ENCODE peak calls at places on chromosomes 4 and X, in five cellular contexts. P is WTC11, C is esophagus squamous epithelium, X is epithelial cell of esophagus, W is A549. J is an unnamed sample.

GRCh38 chr4:140135529-140136021 is 18.4 kb downstream of the MAML3 start:
- DNase-seq in P (no peak), C (no peak), X (no peak), W (no peak), J (peak)

GRCh38 chr4:147407261-147408045 is 73.4 kb upstream of the EDNRA start:
- DNase-seq in P (peak), C (no peak), X (no peak), W (no peak), J (no peak)

GRCh38 chrX:2559124-2559523 is 58.3 kb upstream of the DHRSX start:
- DNase-seq in P (no peak), C (no peak), X (no peak), W (no peak), J (no peak)

GRCh38 chrX:93420635-93421034 is 252.7 kb downstream of the NAP1L3 start:
- DNase-seq in P (no peak), C (no peak), X (no peak), W (no peak), J (no peak)

GRCh38 chr4:173990879-173991231 is 292.6 kb downstream of the FBXO8 start:
- DNase-seq in P (no peak), C (no peak), X (no peak), W (no peak), J (no peak)

GRCh38 chrX:53186363-53186762 is 38.6 kb downstream of the KDM5C start:
- DNase-seq in P (no peak), C (no peak), X (peak), W (no peak), J (no peak)

GRCh38 chrX:25433307-25433706 is 417.5 kb upstream of the ARX start:
- DNase-seq in P (no peak), C (no peak), X (no peak), W (no peak), J (no peak)

GRCh38 chr4:105191621-105192210 is 45.0 kb downstream of the TET2 start:
- DNase-seq in P (no peak), C (no peak), X (peak), W (no peak), J (no peak)

GRCh38 chr4:105158837-105159236 is 12.2 kb downstream of the TET2 start:
- DNase-seq in P (no peak), C (no peak), X (peak), W (no peak), J (no peak)

GRCh38 chrX:80576815-80577533 is 156.7 kb downstream of the TENT5D start:
- DNase-seq in P (no peak), C (no peak), X (no peak), W (no peak), J (no peak)

GRCh38 chr4:2995546-2996265 is 32.3 kb downstream of the GRK4 start:
- DNase-seq in P (no peak), C (no peak), X (no peak), W (no peak), J (no peak)

GRCh38 chr4:6206771-6207290 is 6.5 kb upstream of the JAKMIP1 start:
- DNase-seq in P (no peak), C (no peak), X (no peak), W (no peak), J (no peak)

GRCh38 chrX:24838624-24839023 is 144.9 kb downstream of the POLA1 start:
- DNase-seq in P (no peak), C (no peak), X (peak), W (no peak), J (no peak)

GRCh38 chrX:153507484-153508178 is 9.8 kb upstream of the ATP2B3 start:
- DNase-seq in P (peak), C (no peak), X (peak), W (peak), J (peak)

GRCh38 chrX:10685923-10686595 is 65.7 kb upstream of the MID1 start:
- DNase-seq in P (no peak), C (no peak), X (peak), W (no peak), J (no peak)

GRCh38 chr4:20255823-20256222 is 4.1 kb downstream of the SLIT2 start:
- DNase-seq in P (no peak), C (no peak), X (no peak), W (no peak), J (no peak)

GRCh38 chr4:15920723-15921591 is 17.6 kb downstream of the FGFBP1 start:
- DNase-seq in P (no peak), C (peak), X (peak), W (peak), J (peak)

GRCh38 chrX:133171962-133172708 is 46.0 kb downstream of the TFDP3 start:
- DNase-seq in P (no peak), C (no peak), X (peak), W (peak), J (no peak)

GRCh38 chrX:99914676-99915075 is 495.4 kb downstream of the PCDH19 start:
- DNase-seq in P (no peak), C (no peak), X (no peak), W (no peak), J (no peak)

GRCh38 chr4:168484626-168485025 is 4.3 kb upstream of the DDX60L start:
- DNase-seq in P (no peak), C (no peak), X (peak), W (no peak), J (no peak)

GRCh38 chr4:10587296-10587695 is 97.3 kb downstream of the CLNK start:
- DNase-seq in P (no peak), C (no peak), X (no peak), W (no peak), J (no peak)

GRCh38 chr4:48342559-48342878 is 1.2 kb downstream of the SLAIN2 start:
- DNase-seq in P (no peak), C (no peak), X (no peak), W (no peak), J (no peak)

DNA sequence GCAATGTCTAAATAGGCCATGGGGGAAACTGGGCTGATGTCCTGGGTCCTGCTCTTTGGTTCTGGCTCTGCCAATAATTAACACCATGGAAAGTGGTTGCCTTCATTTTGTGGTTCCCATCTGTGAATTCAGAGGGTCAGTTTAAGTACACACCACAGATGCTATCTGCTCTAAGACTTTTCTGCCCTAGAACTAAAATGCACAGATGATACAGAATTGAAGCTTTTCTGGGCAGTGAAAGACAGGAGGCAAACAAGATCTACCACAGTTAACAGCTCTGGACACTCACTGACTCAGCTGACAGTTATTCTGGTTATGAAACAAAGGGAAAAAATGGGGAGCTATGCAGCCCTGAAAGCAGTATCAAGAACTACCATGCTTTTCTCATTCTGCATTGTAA is 37.3 kb downstream of the APBB2 start:
- DNase-seq in P (no peak), C (no peak), X (peak), W (no peak), J (no peak)
- TF ChIP-seq CTCF in P (no peak), C (no peak), X (peak), W (no peak), J (no peak)

DNA sequence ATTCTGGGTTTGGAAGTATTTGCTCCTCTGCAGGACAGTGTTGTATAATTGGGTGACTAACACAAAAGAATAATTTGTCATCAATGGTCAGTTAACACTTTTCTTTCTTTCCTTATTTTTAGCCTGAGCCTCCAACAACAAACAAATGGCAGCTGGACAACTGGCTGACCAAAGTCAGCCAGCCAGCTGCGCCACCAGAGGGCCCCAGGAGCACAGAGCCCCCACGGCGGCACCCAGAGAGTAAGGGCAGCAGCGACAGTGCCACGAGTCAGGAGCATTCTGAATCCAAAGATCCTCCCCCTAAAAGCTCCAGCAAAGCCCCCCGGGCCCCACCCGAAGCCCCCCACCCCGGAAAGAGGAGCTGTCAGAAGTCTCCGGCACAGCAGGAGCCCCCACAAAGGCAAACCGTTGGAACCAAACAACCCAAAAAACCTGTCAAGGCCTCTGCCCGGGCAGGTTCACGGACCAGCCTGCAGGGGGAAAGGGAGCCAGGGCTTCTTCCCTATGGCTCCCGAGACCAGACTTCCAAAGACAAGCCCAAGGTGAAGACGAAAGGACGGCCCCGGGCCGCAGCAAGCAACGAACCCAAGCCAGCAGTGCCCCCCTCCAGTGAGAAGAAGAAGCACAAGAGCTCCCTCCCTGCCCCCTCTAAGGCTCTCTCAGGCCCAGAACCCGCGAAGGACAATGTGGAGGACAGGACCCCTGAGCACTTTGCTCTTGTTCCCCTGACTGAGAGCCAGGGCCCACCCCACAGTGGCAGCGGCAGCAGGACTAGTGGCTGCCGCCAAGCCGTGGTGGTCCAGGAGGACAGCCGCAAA is 106.0 kb downstream of the KLHL8 start:
- DNase-seq in P (peak), C (no peak), X (no peak), W (no peak), J (no peak)
- TF ChIP-seq CTCF in P (no peak), C (no peak), X (no peak), W (peak), J (no peak)

DNA sequence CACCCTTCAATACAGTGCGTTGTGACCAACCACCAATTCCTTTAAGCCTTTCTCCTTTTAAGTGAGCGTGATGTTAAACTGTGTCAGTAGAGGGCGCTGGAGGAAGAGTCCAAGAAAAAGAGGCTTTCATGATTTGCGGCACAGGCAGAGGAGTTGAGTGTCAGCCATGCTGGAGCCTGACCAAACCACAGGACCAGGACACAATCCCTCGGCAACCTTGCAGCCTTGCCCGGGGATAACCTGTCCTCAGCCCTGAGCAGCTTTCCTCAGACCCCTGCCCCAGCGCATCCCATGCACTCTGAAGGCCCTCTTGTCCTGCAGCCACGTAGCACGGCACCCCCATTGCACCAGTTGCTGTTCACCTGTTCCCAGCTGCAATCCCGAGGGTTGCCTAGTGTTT is 53.5 kb upstream of the SMIM31 start:
- DNase-seq in P (peak), C (no peak), X (peak), W (peak), J (no peak)
- TF ChIP-seq CTCF in P (peak), C (no peak), X (peak), W (no peak), J (no peak)

DNA sequence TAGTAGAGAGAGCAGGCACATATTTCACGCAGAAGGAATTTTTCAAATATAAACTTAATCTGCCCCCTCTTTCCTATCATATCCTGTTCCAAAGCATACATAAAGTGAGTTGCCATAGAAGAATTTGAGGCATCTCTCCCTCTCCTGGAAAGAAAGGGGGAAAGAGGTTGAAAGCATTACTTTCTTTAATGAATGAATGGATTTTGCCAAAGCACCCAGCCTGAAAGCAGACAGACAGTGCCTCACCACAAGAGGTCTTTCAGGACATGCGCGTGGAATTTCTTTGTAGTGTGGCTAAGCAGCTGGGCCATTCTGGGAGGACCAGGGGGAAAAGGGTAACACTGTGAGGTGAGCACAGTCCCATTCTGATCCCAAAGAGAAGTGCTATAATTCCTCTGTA is 651.4 kb downstream of the IQCM start:
- DNase-seq in P (peak), C (no peak), X (no peak), W (no peak), J (no peak)
- TF ChIP-seq CTCF in P (no peak), C (no peak), X (no peak), W (no peak), J (no peak)